ENCODE peak calls at places on chromosomes 12 and 14, in seven cellular contexts. I is colonic mucosa; E is caudate nucleus; R is CD8-positive, alpha-beta T cell; K is activated T-helper 1 cell treated with Interleukin-2 at 50 U/mL for 16 hours; S is GM04503; X is T-helper 17 cell. F is an unnamed sample.

GRCh38 chr14:75522919-75523318 is 650 bp downstream of the BATF start:
- DNase-seq in S (no peak), I (no peak), R (no peak), E (no peak), K (no peak), X (no peak), F (no peak)

GRCh38 chr12:31406345-31406744 is 80.4 kb upstream of the SINHCAF start:
- DNase-seq in I (no peak), S (no peak), K (no peak), X (no peak), R (no peak), E (no peak), F (no peak)

GRCh38 chr12:120702629-120703028 is 7.6 kb upstream of the UNC119B start:
- DNase-seq in X (no peak), S (no peak), I (no peak), R (no peak), K (no peak), E (no peak), F (no peak)

GRCh38 chr12:64679487-64679983 is 69.2 kb downstream of the RASSF3 start:
- DNase-seq in K (peak), X (peak), E (no peak), I (peak), S (peak), R (peak), F (peak)

GRCh38 chr14:103880334-103880985 is 33.1 kb upstream of the PPP1R13B start:
- DNase-seq in X (no peak), E (no peak), S (peak), R (peak), K (no peak), I (peak), F (no peak)

GRCh38 chr12:82461393-82461792 is 103.1 kb downstream of the METTL25 start:
- DNase-seq in I (no peak), R (no peak), K (no peak), S (no peak), E (no peak), X (no peak), F (no peak)

GRCh38 chr14:102138535-102138934 is 1.2 kb upstream of the WDR20 start:
- DNase-seq in R (no peak), K (no peak), S (no peak), X (no peak), I (no peak), E (no peak), F (no peak)

GRCh38 chr12:8819676-8819980 is 2.8 kb upstream of the A2ML1 start:
- DNase-seq in R (no peak), E (no peak), X (no peak), I (no peak), S (no peak), K (no peak), F (no peak)

GRCh38 chr12:68919581-68920239 is 13.3 kb downstream of the CPM start:
- DNase-seq in R (no peak), K (no peak), S (no peak), E (no peak), I (no peak), X (no peak), F (no peak)

GRCh38 chr12:68899251-68899771 is 33.7 kb downstream of the CPM start:
- DNase-seq in I (peak), K (no peak), S (peak), R (no peak), E (peak), X (no peak), F (no peak)

GRCh38 chr12:64180951-64181350 is 41.1 kb downstream of the KICS2 start:
- DNase-seq in X (no peak), R (no peak), E (no peak), K (no peak), I (no peak), S (no peak), F (no peak)

GRCh38 chr12:80936642-80937390 is 918 bp downstream of the LIN7A start:
- DNase-seq in E (peak), K (no peak), S (peak), I (peak), X (no peak), R (no peak), F (no peak)

GRCh38 chr12:54417712-54418440 is 1.2 kb downstream of the ITGA5 start:
- DNase-seq in R (peak), E (no peak), K (no peak), I (no peak), X (peak), S (no peak), F (no peak)

GRCh38 chr14:68018598-68018997 is 199.0 kb downstream of the RAD51B start:
- DNase-seq in X (no peak), I (no peak), K (no peak), S (no peak), E (no peak), R (no peak), F (no peak)

GRCh38 chr12:69658203-69658602 is 40.9 kb downstream of the BEST3 start:
- DNase-seq in R (no peak), S (no peak), X (no peak), E (no peak), I (no peak), K (no peak), F (no peak)

GRCh38 chr14:59869381-59870255 is 958 bp downstream of the RTN1 start:
- DNase-seq in I (no peak), K (no peak), S (no peak), E (peak), R (no peak), X (no peak), F (no peak)

GRCh38 chr14:68376067-68376810 is 416.6 kb downstream of the ZFP36L1 start:
- DNase-seq in X (no peak), K (no peak), E (no peak), S (no peak), I (no peak), R (no peak), F (no peak)

GRCh38 chr14:103508930-103509329 is 13.7 kb downstream of the CKB start:
- DNase-seq in R (no peak), K (no peak), S (no peak), X (no peak), I (no peak), E (no peak), F (no peak)

GRCh38 chr12:121811434-121812319 is 7.9 kb downstream of the SETD1B start:
- DNase-seq in S (no peak), I (peak), E (peak), R (peak), K (no peak), X (peak), F (no peak)

GRCh38 chr14:79011920-79012204 is 841.7 kb downstream of the NRXN3 start:
- DNase-seq in X (no peak), R (no peak), E (no peak), I (no peak), S (peak), K (no peak), F (no peak)

GRCh38 chr12:27852117-27852516 is 72.1 kb upstream of the MANSC4 start:
- DNase-seq in I (no peak), K (no peak), S (no peak), R (no peak), E (no peak), X (no peak), F (no peak)

GRCh38 chr14:94177806-94178205 is 3.7 kb downstream of the PPP4R4 start:
- DNase-seq in X (no peak), E (no peak), R (no peak), K (no peak), I (no peak), S (no peak), F (no peak)

GRCh38 chr12:120460157-120460556 is 9.4 kb downstream of the SRSF9 start:
- DNase-seq in E (no peak), I (no peak), S (no peak), R (no peak), X (no peak), K (no peak), F (no peak)

GRCh38 chr12:56154246-56154771 is 1.9 kb downstream of the MYL6B start:
- DNase-seq in K (no peak), I (no peak), X (no peak), E (no peak), S (no peak), R (no peak), F (no peak)

GRCh38 chr14:101047326-101047725 is 143.8 kb upstream of the RTL1 start:
- DNase-seq in E (no peak), K (no peak), X (no peak), I (no peak), R (no peak), S (no peak), F (no peak)

GRCh38 chr14:58501214-58501816 is 73.8 kb downstream of the KIAA0586 start:
- DNase-seq in X (no peak), E (peak), R (peak), K (no peak), I (peak), S (peak), F (no peak)

GRCh38 chr14:93973607-93974006 is 2.8 kb downstream of the ASB2 start:
- DNase-seq in X (no peak), S (no peak), E (no peak), K (no peak), R (no peak), I (no peak), F (no peak)

F was measured in T follicular helper cell.